ENCODE peak calls at places on chromosomes 5 and 9, in nine cellular contexts. One of them, this sample, is unnamed.

GRCh38 chr5:149745944-149746326 is 15.8 kb downstream of the PPARGC1B start:
- DNase-seq in stimulated activated CD4-positive, alpha-beta T cell treated with anti-CD3 and anti-CD28 coated beads, Interleukin-2, amount 100 ng/mL, for 24 hours: no peak
- DNase-seq in kidney tubule cell: no peak
- DNase-seq in HFF-Myc: no peak
- DNase-seq in upper lobe of right lung: no peak
- DNase-seq in CD8-positive, alpha-beta memory T cell: no peak
- DNase-seq in activated CD4-positive, CD25-positive, alpha-beta regulatory T cell: no peak
- DNase-seq in NCI-H187: no peak
- DNase-seq in NCI-H1436: no peak
- DNase-seq in this sample: no peak

GRCh38 chr5:159752622-159753275 is 163.5 kb upstream of the ADRA1B start:
- DNase-seq in stimulated activated CD4-positive, alpha-beta T cell treated with anti-CD3 and anti-CD28 coated beads, Interleukin-2, amount 100 ng/mL, for 24 hours: no peak
- DNase-seq in kidney tubule cell: no peak
- DNase-seq in HFF-Myc: no peak
- DNase-seq in upper lobe of right lung: no peak
- DNase-seq in CD8-positive, alpha-beta memory T cell: no peak
- DNase-seq in activated CD4-positive, CD25-positive, alpha-beta regulatory T cell: no peak
- DNase-seq in NCI-H187: no peak
- DNase-seq in NCI-H1436: no peak
- DNase-seq in this sample: no peak

GRCh38 chr5:72108200-72109050 is 1.1 kb downstream of the MAP1B start:
- DNase-seq in stimulated activated CD4-positive, alpha-beta T cell treated with anti-CD3 and anti-CD28 coated beads, Interleukin-2, amount 100 ng/mL, for 24 hours: no peak
- DNase-seq in kidney tubule cell: peak; percentile 62
- DNase-seq in HFF-Myc: no peak
- DNase-seq in upper lobe of right lung: peak; percentile 66
- DNase-seq in CD8-positive, alpha-beta memory T cell: no peak
- DNase-seq in activated CD4-positive, CD25-positive, alpha-beta regulatory T cell: no peak
- DNase-seq in NCI-H187: peak; percentile 88
- DNase-seq in NCI-H1436: peak; percentile 75
- DNase-seq in this sample: no peak

GRCh38 chr9:133477992-133478850 is 678 bp downstream of the SLC2A6 start:
- DNase-seq in stimulated activated CD4-positive, alpha-beta T cell treated with anti-CD3 and anti-CD28 coated beads, Interleukin-2, amount 100 ng/mL, for 24 hours: no peak
- DNase-seq in kidney tubule cell: peak; percentile 70
- DNase-seq in HFF-Myc: no peak
- DNase-seq in upper lobe of right lung: peak; percentile 54
- DNase-seq in CD8-positive, alpha-beta memory T cell: peak; percentile 14
- DNase-seq in activated CD4-positive, CD25-positive, alpha-beta regulatory T cell: no peak
- DNase-seq in NCI-H187: no peak
- DNase-seq in NCI-H1436: no peak
- DNase-seq in this sample: no peak

GRCh38 chr5:180810210-180811011 is 7.8 kb upstream of the MGAT1 start:
- DNase-seq in stimulated activated CD4-positive, alpha-beta T cell treated with anti-CD3 and anti-CD28 coated beads, Interleukin-2, amount 100 ng/mL, for 24 hours: peak; percentile 97
- DNase-seq in kidney tubule cell: peak; percentile 94
- DNase-seq in HFF-Myc: peak; percentile 72
- DNase-seq in upper lobe of right lung: peak; percentile 98
- DNase-seq in CD8-positive, alpha-beta memory T cell: peak; percentile 94
- DNase-seq in activated CD4-positive, CD25-positive, alpha-beta regulatory T cell: peak; percentile 92
- DNase-seq in NCI-H187: peak; percentile 89
- DNase-seq in NCI-H1436: peak; percentile 79
- DNase-seq in this sample: peak; percentile 98

GRCh38 chr5:65867509-65868195 is 58.7 kb upstream of the ERBIN start:
- DNase-seq in stimulated activated CD4-positive, alpha-beta T cell treated with anti-CD3 and anti-CD28 coated beads, Interleukin-2, amount 100 ng/mL, for 24 hours: no peak
- DNase-seq in kidney tubule cell: peak; percentile 65
- DNase-seq in HFF-Myc: no peak
- DNase-seq in upper lobe of right lung: no peak
- DNase-seq in CD8-positive, alpha-beta memory T cell: no peak
- DNase-seq in activated CD4-positive, CD25-positive, alpha-beta regulatory T cell: no peak
- DNase-seq in NCI-H187: no peak
- DNase-seq in NCI-H1436: no peak
- DNase-seq in this sample: peak; percentile 27

GRCh38 chr9:114451707-114452031 is 53.6 kb downstream of the WHRN start:
- DNase-seq in stimulated activated CD4-positive, alpha-beta T cell treated with anti-CD3 and anti-CD28 coated beads, Interleukin-2, amount 100 ng/mL, for 24 hours: no peak
- DNase-seq in kidney tubule cell: no peak
- DNase-seq in HFF-Myc: no peak
- DNase-seq in upper lobe of right lung: no peak
- DNase-seq in CD8-positive, alpha-beta memory T cell: no peak
- DNase-seq in activated CD4-positive, CD25-positive, alpha-beta regulatory T cell: no peak
- DNase-seq in NCI-H187: no peak
- DNase-seq in NCI-H1436: no peak
- DNase-seq in this sample: no peak

GRCh38 chr5:179279347-179280094 is 65.7 kb downstream of the ADAMTS2 start:
- DNase-seq in stimulated activated CD4-positive, alpha-beta T cell treated with anti-CD3 and anti-CD28 coated beads, Interleukin-2, amount 100 ng/mL, for 24 hours: no peak
- DNase-seq in kidney tubule cell: no peak
- DNase-seq in HFF-Myc: no peak
- DNase-seq in upper lobe of right lung: no peak
- DNase-seq in CD8-positive, alpha-beta memory T cell: no peak
- DNase-seq in activated CD4-positive, CD25-positive, alpha-beta regulatory T cell: no peak
- DNase-seq in NCI-H187: no peak
- DNase-seq in NCI-H1436: no peak
- DNase-seq in this sample: no peak

GRCh38 chr9:114316605-114317230 is 6.2 kb upstream of the ORM1 start:
- DNase-seq in stimulated activated CD4-positive, alpha-beta T cell treated with anti-CD3 and anti-CD28 coated beads, Interleukin-2, amount 100 ng/mL, for 24 hours: no peak
- DNase-seq in kidney tubule cell: peak; percentile 10
- DNase-seq in HFF-Myc: no peak
- DNase-seq in upper lobe of right lung: peak; percentile 33
- DNase-seq in CD8-positive, alpha-beta memory T cell: no peak
- DNase-seq in activated CD4-positive, CD25-positive, alpha-beta regulatory T cell: no peak
- DNase-seq in NCI-H187: no peak
- DNase-seq in NCI-H1436: no peak
- DNase-seq in this sample: no peak

GRCh38 chr5:143594913-143595818 is 191.7 kb upstream of the NR3C1 start:
- DNase-seq in stimulated activated CD4-positive, alpha-beta T cell treated with anti-CD3 and anti-CD28 coated beads, Interleukin-2, amount 100 ng/mL, for 24 hours: no peak
- DNase-seq in kidney tubule cell: peak; percentile 49
- DNase-seq in HFF-Myc: no peak
- DNase-seq in upper lobe of right lung: no peak
- DNase-seq in CD8-positive, alpha-beta memory T cell: no peak
- DNase-seq in activated CD4-positive, CD25-positive, alpha-beta regulatory T cell: no peak
- DNase-seq in NCI-H187: no peak
- DNase-seq in NCI-H1436: no peak
- DNase-seq in this sample: no peak

GRCh38 chr5:180605554-180606214 is 14.4 kb upstream of the SCGB3A1 start:
- DNase-seq in stimulated activated CD4-positive, alpha-beta T cell treated with anti-CD3 and anti-CD28 coated beads, Interleukin-2, amount 100 ng/mL, for 24 hours: peak; percentile 69
- DNase-seq in kidney tubule cell: peak; percentile 63
- DNase-seq in HFF-Myc: peak; percentile 11
- DNase-seq in upper lobe of right lung: peak; percentile 78
- DNase-seq in CD8-positive, alpha-beta memory T cell: peak; percentile 31
- DNase-seq in activated CD4-positive, CD25-positive, alpha-beta regulatory T cell: peak; percentile 18
- DNase-seq in NCI-H187: no peak
- DNase-seq in NCI-H1436: peak; percentile 11
- DNase-seq in this sample: peak; percentile 53

GRCh38 chr5:74357827-74358226 is 282.7 kb downstream of the ENC1 start:
- DNase-seq in stimulated activated CD4-positive, alpha-beta T cell treated with anti-CD3 and anti-CD28 coated beads, Interleukin-2, amount 100 ng/mL, for 24 hours: no peak
- DNase-seq in kidney tubule cell: no peak
- DNase-seq in HFF-Myc: peak; percentile 43
- DNase-seq in upper lobe of right lung: no peak
- DNase-seq in CD8-positive, alpha-beta memory T cell: no peak
- DNase-seq in activated CD4-positive, CD25-positive, alpha-beta regulatory T cell: no peak
- DNase-seq in NCI-H187: no peak
- DNase-seq in NCI-H1436: no peak
- DNase-seq in this sample: no peak

GRCh38 chr9:76215066-76215465 is 179.2 kb downstream of the RFK start:
- DNase-seq in stimulated activated CD4-positive, alpha-beta T cell treated with anti-CD3 and anti-CD28 coated beads, Interleukin-2, amount 100 ng/mL, for 24 hours: no peak
- DNase-seq in kidney tubule cell: peak; percentile 65
- DNase-seq in HFF-Myc: peak; percentile 57
- DNase-seq in upper lobe of right lung: no peak
- DNase-seq in CD8-positive, alpha-beta memory T cell: no peak
- DNase-seq in activated CD4-positive, CD25-positive, alpha-beta regulatory T cell: no peak
- DNase-seq in NCI-H187: no peak
- DNase-seq in NCI-H1436: no peak
- DNase-seq in this sample: no peak

GRCh38 chr9:103992938-103993595 is 101.0 kb upstream of the SMC2 start:
- DNase-seq in stimulated activated CD4-positive, alpha-beta T cell treated with anti-CD3 and anti-CD28 coated beads, Interleukin-2, amount 100 ng/mL, for 24 hours: no peak
- DNase-seq in kidney tubule cell: no peak
- DNase-seq in HFF-Myc: no peak
- DNase-seq in upper lobe of right lung: no peak
- DNase-seq in CD8-positive, alpha-beta memory T cell: no peak
- DNase-seq in activated CD4-positive, CD25-positive, alpha-beta regulatory T cell: no peak
- DNase-seq in NCI-H187: no peak
- DNase-seq in NCI-H1436: no peak
- DNase-seq in this sample: no peak

GRCh38 chr5:66554211-66554610 is 42.0 kb upstream of the MAST4 start:
- DNase-seq in stimulated activated CD4-positive, alpha-beta T cell treated with anti-CD3 and anti-CD28 coated beads, Interleukin-2, amount 100 ng/mL, for 24 hours: peak; percentile 21
- DNase-seq in kidney tubule cell: peak; percentile 92
- DNase-seq in HFF-Myc: no peak
- DNase-seq in upper lobe of right lung: no peak
- DNase-seq in CD8-positive, alpha-beta memory T cell: no peak
- DNase-seq in activated CD4-positive, CD25-positive, alpha-beta regulatory T cell: no peak
- DNase-seq in NCI-H187: no peak
- DNase-seq in NCI-H1436: no peak
- DNase-seq in this sample: no peak

GRCh38 chr9:121714873-121715272 is 63.4 kb downstream of the DAB2IP start:
- DNase-seq in stimulated activated CD4-positive, alpha-beta T cell treated with anti-CD3 and anti-CD28 coated beads, Interleukin-2, amount 100 ng/mL, for 24 hours: no peak
- DNase-seq in kidney tubule cell: no peak
- DNase-seq in HFF-Myc: no peak
- DNase-seq in upper lobe of right lung: no peak
- DNase-seq in CD8-positive, alpha-beta memory T cell: no peak
- DNase-seq in activated CD4-positive, CD25-positive, alpha-beta regulatory T cell: no peak
- DNase-seq in NCI-H187: no peak
- DNase-seq in NCI-H1436: no peak
- DNase-seq in this sample: no peak

GRCh38 chr9:76620586-76620985 is 143.7 kb upstream of the PCA3 start:
- DNase-seq in stimulated activated CD4-positive, alpha-beta T cell treated with anti-CD3 and anti-CD28 coated beads, Interleukin-2, amount 100 ng/mL, for 24 hours: no peak
- DNase-seq in kidney tubule cell: no peak
- DNase-seq in HFF-Myc: no peak
- DNase-seq in upper lobe of right lung: no peak
- DNase-seq in CD8-positive, alpha-beta memory T cell: no peak
- DNase-seq in activated CD4-positive, CD25-positive, alpha-beta regulatory T cell: no peak
- DNase-seq in NCI-H187: no peak
- DNase-seq in NCI-H1436: no peak
- DNase-seq in this sample: no peak

GRCh38 chr5:65035212-65036206 is 266.8 kb downstream of the CWC27 start:
- DNase-seq in stimulated activated CD4-positive, alpha-beta T cell treated with anti-CD3 and anti-CD28 coated beads, Interleukin-2, amount 100 ng/mL, for 24 hours: peak; percentile 77
- DNase-seq in kidney tubule cell: peak; percentile 94
- DNase-seq in HFF-Myc: peak; percentile 74
- DNase-seq in upper lobe of right lung: peak; percentile 96
- DNase-seq in CD8-positive, alpha-beta memory T cell: peak; percentile 79
- DNase-seq in activated CD4-positive, CD25-positive, alpha-beta regulatory T cell: peak; percentile 50
- DNase-seq in NCI-H187: peak; percentile 75
- DNase-seq in NCI-H1436: peak; percentile 71
- DNase-seq in this sample: peak; percentile 84

GRCh38 chr5:143166661-143167420 is 236.6 kb downstream of the NR3C1 start:
- DNase-seq in stimulated activated CD4-positive, alpha-beta T cell treated with anti-CD3 and anti-CD28 coated beads, Interleukin-2, amount 100 ng/mL, for 24 hours: no peak
- DNase-seq in kidney tubule cell: peak; percentile 93
- DNase-seq in HFF-Myc: no peak
- DNase-seq in upper lobe of right lung: no peak
- DNase-seq in CD8-positive, alpha-beta memory T cell: no peak
- DNase-seq in activated CD4-positive, CD25-positive, alpha-beta regulatory T cell: no peak
- DNase-seq in NCI-H187: no peak
- DNase-seq in NCI-H1436: no peak
- DNase-seq in this sample: no peak

GRCh38 chr5:134543820-134544692 is 18.6 kb downstream of the JADE2 start:
- DNase-seq in stimulated activated CD4-positive, alpha-beta T cell treated with anti-CD3 and anti-CD28 coated beads, Interleukin-2, amount 100 ng/mL, for 24 hours: peak; percentile 53
- DNase-seq in kidney tubule cell: no peak
- DNase-seq in HFF-Myc: no peak
- DNase-seq in upper lobe of right lung: peak; percentile 66
- DNase-seq in CD8-positive, alpha-beta memory T cell: no peak
- DNase-seq in activated CD4-positive, CD25-positive, alpha-beta regulatory T cell: no peak
- DNase-seq in NCI-H187: no peak
- DNase-seq in NCI-H1436: peak; percentile 31
- DNase-seq in this sample: no peak

GRCh38 chr9:2163231-2163885 is 148.2 kb downstream of the SMARCA2 start:
- DNase-seq in stimulated activated CD4-positive, alpha-beta T cell treated with anti-CD3 and anti-CD28 coated beads, Interleukin-2, amount 100 ng/mL, for 24 hours: no peak
- DNase-seq in kidney tubule cell: peak; percentile 83
- DNase-seq in HFF-Myc: no peak
- DNase-seq in upper lobe of right lung: no peak
- DNase-seq in CD8-positive, alpha-beta memory T cell: no peak
- DNase-seq in activated CD4-positive, CD25-positive, alpha-beta regulatory T cell: no peak
- DNase-seq in NCI-H187: no peak
- DNase-seq in NCI-H1436: no peak
- DNase-seq in this sample: no peak

GRCh38 chr9:81604306-81605153 is 84.8 kb downstream of the TLE1 start:
- DNase-seq in stimulated activated CD4-positive, alpha-beta T cell treated with anti-CD3 and anti-CD28 coated beads, Interleukin-2, amount 100 ng/mL, for 24 hours: no peak
- DNase-seq in kidney tubule cell: no peak
- DNase-seq in HFF-Myc: no peak
- DNase-seq in upper lobe of right lung: no peak
- DNase-seq in CD8-positive, alpha-beta memory T cell: no peak
- DNase-seq in activated CD4-positive, CD25-positive, alpha-beta regulatory T cell: no peak
- DNase-seq in NCI-H187: no peak
- DNase-seq in NCI-H1436: no peak
- DNase-seq in this sample: no peak

GRCh38 chr9:112034216-112034611 is 137.6 kb downstream of the UGCG start:
- DNase-seq in stimulated activated CD4-positive, alpha-beta T cell treated with anti-CD3 and anti-CD28 coated beads, Interleukin-2, amount 100 ng/mL, for 24 hours: no peak
- DNase-seq in kidney tubule cell: no peak
- DNase-seq in HFF-Myc: no peak
- DNase-seq in upper lobe of right lung: no peak
- DNase-seq in CD8-positive, alpha-beta memory T cell: no peak
- DNase-seq in activated CD4-positive, CD25-positive, alpha-beta regulatory T cell: no peak
- DNase-seq in NCI-H187: no peak
- DNase-seq in NCI-H1436: no peak
- DNase-seq in this sample: no peak

GRCh38 chr5:88236866-88237642 is 31.6 kb downstream of the TMEM161B start:
- DNase-seq in stimulated activated CD4-positive, alpha-beta T cell treated with anti-CD3 and anti-CD28 coated beads, Interleukin-2, amount 100 ng/mL, for 24 hours: no peak
- DNase-seq in kidney tubule cell: peak; percentile 56
- DNase-seq in HFF-Myc: peak; percentile 24
- DNase-seq in upper lobe of right lung: no peak
- DNase-seq in CD8-positive, alpha-beta memory T cell: no peak
- DNase-seq in activated CD4-positive, CD25-positive, alpha-beta regulatory T cell: no peak
- DNase-seq in NCI-H187: no peak
- DNase-seq in NCI-H1436: no peak
- DNase-seq in this sample: no peak

GRCh38 chr5:118984602-118985001 is 3.7 kb downstream of the DTWD2 start:
- DNase-seq in stimulated activated CD4-positive, alpha-beta T cell treated with anti-CD3 and anti-CD28 coated beads, Interleukin-2, amount 100 ng/mL, for 24 hours: no peak
- DNase-seq in kidney tubule cell: peak; percentile 32
- DNase-seq in HFF-Myc: peak; percentile 30
- DNase-seq in upper lobe of right lung: no peak
- DNase-seq in CD8-positive, alpha-beta memory T cell: no peak
- DNase-seq in activated CD4-positive, CD25-positive, alpha-beta regulatory T cell: no peak
- DNase-seq in NCI-H187: no peak
- DNase-seq in NCI-H1436: no peak
- DNase-seq in this sample: no peak

GRCh38 chr5:173333900-173334685 is 5.9 kb upstream of the STC2 start:
- DNase-seq in stimulated activated CD4-positive, alpha-beta T cell treated with anti-CD3 and anti-CD28 coated beads, Interleukin-2, amount 100 ng/mL, for 24 hours: no peak
- DNase-seq in kidney tubule cell: no peak
- DNase-seq in HFF-Myc: no peak
- DNase-seq in upper lobe of right lung: no peak
- DNase-seq in CD8-positive, alpha-beta memory T cell: no peak
- DNase-seq in activated CD4-positive, CD25-positive, alpha-beta regulatory T cell: no peak
- DNase-seq in NCI-H187: no peak
- DNase-seq in NCI-H1436: no peak
- DNase-seq in this sample: no peak

GRCh38 chr9:121634329-121634784 is 17.1 kb upstream of the DAB2IP start:
- DNase-seq in stimulated activated CD4-positive, alpha-beta T cell treated with anti-CD3 and anti-CD28 coated beads, Interleukin-2, amount 100 ng/mL, for 24 hours: no peak
- DNase-seq in kidney tubule cell: no peak
- DNase-seq in HFF-Myc: no peak
- DNase-seq in upper lobe of right lung: no peak
- DNase-seq in CD8-positive, alpha-beta memory T cell: no peak
- DNase-seq in activated CD4-positive, CD25-positive, alpha-beta regulatory T cell: no peak
- DNase-seq in NCI-H187: no peak
- DNase-seq in NCI-H1436: no peak
- DNase-seq in this sample: no peak